ENCODE peak calls at places on chromosomes 7 and 10, in seven cellular contexts. One of them, this sample, is unnamed. For H3K36me3, the result is how much of the 10 kb centered on the place peaks cover.

GRCh38 chr10:110118891-110119621 is 88.3 kb upstream of the MXI1 start:
- DNase-seq in prostate gland: no peak
- DNase-seq in pancreas: no peak
- DNase-seq in SJSA1: no peak
- DNase-seq in IMR-90: no peak
- DNase-seq in endothelial cell of umbilical vein: no peak
- DNase-seq in breast epithelium: no peak
- DNase-seq in this sample: no peak

GRCh38 chr10:76082232-76082631 is 650.8 kb downstream of the LRMDA start:
- DNase-seq in prostate gland: no peak
- DNase-seq in pancreas: no peak
- DNase-seq in SJSA1: no peak
- DNase-seq in IMR-90: no peak
- DNase-seq in endothelial cell of umbilical vein: no peak
- DNase-seq in breast epithelium: no peak
- DNase-seq in this sample: no peak

GRCh38 chr10:69398466-69398865 is 18.3 kb downstream of the TACR2 start:
- DNase-seq in prostate gland: no peak
- DNase-seq in pancreas: no peak
- DNase-seq in SJSA1: no peak
- DNase-seq in IMR-90: no peak
- DNase-seq in endothelial cell of umbilical vein: no peak
- DNase-seq in breast epithelium: no peak
- DNase-seq in this sample: no peak

GRCh38 chr7:85890244-85890811 is 703.5 kb upstream of the SEMA3D start:
- DNase-seq in prostate gland: no peak
- DNase-seq in pancreas: no peak
- DNase-seq in SJSA1: no peak
- DNase-seq in IMR-90: peak
- DNase-seq in endothelial cell of umbilical vein: peak
- DNase-seq in breast epithelium: no peak
- DNase-seq in this sample: peak

GRCh38 chr10:132698761-132699391 is 87.1 kb downstream of the NKX6-2 start:
- DNase-seq in prostate gland: no peak
- DNase-seq in pancreas: no peak
- DNase-seq in SJSA1: no peak
- DNase-seq in IMR-90: no peak
- DNase-seq in endothelial cell of umbilical vein: no peak
- DNase-seq in breast epithelium: no peak
- DNase-seq in this sample: no peak

GRCh38 chr10:67884842-67885680 is 605 bp downstream of the SIRT1 start:
- DNase-seq in prostate gland: peak
- DNase-seq in pancreas: peak
- DNase-seq in SJSA1: peak
- DNase-seq in IMR-90: peak
- DNase-seq in endothelial cell of umbilical vein: peak
- DNase-seq in breast epithelium: peak
- DNase-seq in this sample: peak

GRCh38 chr7:20219446-20220292 is 2.5 kb upstream of the MACC1 start:
- DNase-seq in prostate gland: no peak
- DNase-seq in pancreas: peak
- DNase-seq in SJSA1: peak
- DNase-seq in IMR-90: peak
- DNase-seq in endothelial cell of umbilical vein: peak
- DNase-seq in breast epithelium: peak
- DNase-seq in this sample: no peak

GRCh38 chr7:131071786-131072504 is 255.7 kb upstream of the MKLN1 start:
- DNase-seq in prostate gland: no peak
- DNase-seq in pancreas: peak
- DNase-seq in SJSA1: peak
- DNase-seq in IMR-90: peak
- DNase-seq in endothelial cell of umbilical vein: peak
- DNase-seq in breast epithelium: peak
- DNase-seq in this sample: peak

GRCh38 chr7:68994841-68995240 is 603.4 kb upstream of the AUTS2 start:
- DNase-seq in prostate gland: no peak
- DNase-seq in pancreas: no peak
- DNase-seq in SJSA1: no peak
- DNase-seq in IMR-90: no peak
- DNase-seq in endothelial cell of umbilical vein: no peak
- DNase-seq in breast epithelium: no peak
- DNase-seq in this sample: no peak

GRCh38 chr7:40009301-40009700 is 59.2 kb downstream of the CDK13 start:
- DNase-seq in prostate gland: no peak
- DNase-seq in pancreas: no peak
- DNase-seq in SJSA1: no peak
- DNase-seq in IMR-90: no peak
- DNase-seq in endothelial cell of umbilical vein: no peak
- DNase-seq in breast epithelium: no peak
- DNase-seq in this sample: no peak

GRCh38 chr10:21049482-21049881 is 152.4 kb upstream of the NEBL start:
- DNase-seq in prostate gland: no peak
- DNase-seq in pancreas: no peak
- DNase-seq in SJSA1: no peak
- DNase-seq in IMR-90: no peak
- DNase-seq in endothelial cell of umbilical vein: no peak
- DNase-seq in breast epithelium: no peak
- DNase-seq in this sample: no peak

GRCh38 chr7:65448824-65449504 is 75.3 kb downstream of the ZNF92 start:
- DNase-seq in prostate gland: no peak
- DNase-seq in pancreas: no peak
- DNase-seq in SJSA1: no peak
- DNase-seq in IMR-90: peak
- DNase-seq in endothelial cell of umbilical vein: peak
- DNase-seq in breast epithelium: no peak
- DNase-seq in this sample: no peak

GRCh38 chr7:104891949-104892348 is 122.1 kb upstream of the KMT2E start:
- DNase-seq in prostate gland: no peak
- DNase-seq in pancreas: no peak
- DNase-seq in SJSA1: no peak
- DNase-seq in IMR-90: no peak
- DNase-seq in endothelial cell of umbilical vein: no peak
- DNase-seq in breast epithelium: no peak
- DNase-seq in this sample: no peak

GRCh38 chr7:74586258-74587200 is 71.0 kb upstream of the GTF2I start:
- DNase-seq in prostate gland: no peak
- DNase-seq in pancreas: no peak
- DNase-seq in SJSA1: no peak
- DNase-seq in IMR-90: no peak
- DNase-seq in endothelial cell of umbilical vein: no peak
- DNase-seq in breast epithelium: no peak
- DNase-seq in this sample: no peak

GRCh38 chr7:142338633-142339501 is 81.0 kb upstream of the PRSS58 start:
- DNase-seq in prostate gland: no peak
- DNase-seq in pancreas: no peak
- DNase-seq in SJSA1: no peak
- DNase-seq in IMR-90: peak
- DNase-seq in endothelial cell of umbilical vein: no peak
- DNase-seq in breast epithelium: no peak
- DNase-seq in this sample: peak

GRCh38 chr7:38020134-38020533 is 99.7 kb downstream of the EPDR1 start:
- DNase-seq in prostate gland: no peak
- DNase-seq in pancreas: no peak
- DNase-seq in SJSA1: no peak
- DNase-seq in IMR-90: no peak
- DNase-seq in endothelial cell of umbilical vein: no peak
- DNase-seq in breast epithelium: no peak
- DNase-seq in this sample: no peak

GRCh38 chr7:967361-968082 is 7.8 kb downstream of the COX19 start:
- DNase-seq in prostate gland: no peak
- DNase-seq in pancreas: no peak
- DNase-seq in SJSA1: no peak
- DNase-seq in IMR-90: no peak
- DNase-seq in endothelial cell of umbilical vein: no peak
- DNase-seq in breast epithelium: no peak
- DNase-seq in this sample: no peak

GRCh38 chr7:887488-887820 is 11.1 kb downstream of the GET4 start:
- DNase-seq in prostate gland: no peak
- DNase-seq in pancreas: no peak
- DNase-seq in SJSA1: no peak
- DNase-seq in IMR-90: no peak
- DNase-seq in endothelial cell of umbilical vein: no peak
- DNase-seq in breast epithelium: no peak
- DNase-seq in this sample: no peak

GRCh38 chr10:25016349-25017246 is at the start of gene THNSL1:
- DNase-seq in prostate gland: peak
- DNase-seq in pancreas: peak
- DNase-seq in SJSA1: peak
- DNase-seq in IMR-90: peak
- DNase-seq in endothelial cell of umbilical vein: peak
- DNase-seq in breast epithelium: peak
- DNase-seq in this sample: peak

GRCh38 chr7:38744746-38745145 is 113.6 kb upstream of the AMPH start:
- DNase-seq in prostate gland: no peak
- DNase-seq in pancreas: no peak
- DNase-seq in SJSA1: no peak
- DNase-seq in IMR-90: peak
- DNase-seq in endothelial cell of umbilical vein: no peak
- DNase-seq in breast epithelium: no peak
- DNase-seq in this sample: no peak

GRCh38 chr7:24052572-24053223 is 231.3 kb upstream of the NPY start:
- DNase-seq in prostate gland: no peak
- DNase-seq in pancreas: no peak
- DNase-seq in SJSA1: no peak
- DNase-seq in IMR-90: peak
- DNase-seq in endothelial cell of umbilical vein: no peak
- DNase-seq in breast epithelium: no peak
- DNase-seq in this sample: no peak

GRCh38 chr7:138864667-138865066 is 66.7 kb upstream of the ATP6V0A4 start:
- DNase-seq in prostate gland: no peak
- DNase-seq in pancreas: no peak
- DNase-seq in SJSA1: no peak
- DNase-seq in IMR-90: peak
- DNase-seq in endothelial cell of umbilical vein: no peak
- DNase-seq in breast epithelium: no peak
- DNase-seq in this sample: no peak

GRCh38 chr7:41628926-41629325 is 74.0 kb downstream of the INHBA start:
- DNase-seq in prostate gland: no peak
- DNase-seq in pancreas: no peak
- DNase-seq in SJSA1: no peak
- DNase-seq in IMR-90: peak
- DNase-seq in endothelial cell of umbilical vein: no peak
- DNase-seq in breast epithelium: no peak
- DNase-seq in this sample: no peak

GRCh38 chr10:112376578-112376855 is 2.6 kb downstream of the ACSL5 start:
- DNase-seq in prostate gland: no peak
- DNase-seq in pancreas: no peak
- DNase-seq in SJSA1: no peak
- DNase-seq in IMR-90: no peak
- DNase-seq in endothelial cell of umbilical vein: no peak
- DNase-seq in breast epithelium: no peak
- DNase-seq in this sample: no peak

GRCh38 chr10:85575441-85575840 is 791.2 kb downstream of the GRID1 start:
- DNase-seq in prostate gland: no peak
- DNase-seq in pancreas: no peak
- DNase-seq in SJSA1: no peak
- DNase-seq in IMR-90: no peak
- DNase-seq in endothelial cell of umbilical vein: no peak
- DNase-seq in breast epithelium: no peak
- DNase-seq in this sample: no peak

GRCh38 chr10:31590023-31590800 is 271.2 kb downstream of the ZEB1 start:
- DNase-seq in prostate gland: no peak
- DNase-seq in pancreas: no peak
- DNase-seq in SJSA1: no peak
- DNase-seq in IMR-90: peak
- DNase-seq in endothelial cell of umbilical vein: no peak
- DNase-seq in breast epithelium: no peak
- DNase-seq in this sample: no peak

GRCh38 chr10:95382596-95382995 is 91.8 kb upstream of the PDLIM1 start:
- DNase-seq in prostate gland: no peak
- DNase-seq in pancreas: no peak
- DNase-seq in SJSA1: no peak
- DNase-seq in IMR-90: no peak
- DNase-seq in endothelial cell of umbilical vein: no peak
- DNase-seq in breast epithelium: no peak
- DNase-seq in this sample: no peak
- H3K36me3 ChIP-seq in prostate gland: under half
- H3K36me3 ChIP-seq in pancreas: under half
- H3K36me3 ChIP-seq in SJSA1: under half
- H3K36me3 ChIP-seq in IMR-90: under half
- H3K36me3 ChIP-seq in endothelial cell of umbilical vein: under half
- H3K36me3 ChIP-seq in breast epithelium: under half
- H3K36me3 ChIP-seq in this sample: under half

DNA sequence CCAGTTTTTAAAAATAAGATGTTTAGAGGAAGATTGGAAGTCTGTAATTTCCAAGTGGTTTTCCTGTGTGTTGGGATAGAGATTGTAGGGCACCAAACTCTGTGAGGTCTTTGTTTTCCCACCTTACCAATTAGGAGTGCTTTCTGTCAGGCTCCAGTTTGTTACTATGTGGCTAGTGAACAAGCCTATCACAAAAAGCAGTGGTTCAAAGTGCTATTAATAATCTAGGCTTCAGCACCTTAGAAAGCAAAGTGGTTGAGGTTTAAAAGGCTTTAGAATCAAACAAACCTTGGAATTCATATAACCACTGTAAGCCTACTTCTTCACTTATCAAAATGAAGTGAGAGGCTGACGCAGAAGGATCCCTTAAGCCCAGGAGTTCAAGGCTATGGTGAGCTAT is 11.1 kb upstream of the ANAPC16 start:
- DNase-seq in prostate gland: no peak
- DNase-seq in pancreas: no peak
- DNase-seq in SJSA1: no peak
- DNase-seq in IMR-90: no peak
- DNase-seq in endothelial cell of umbilical vein: no peak
- DNase-seq in breast epithelium: no peak
- DNase-seq in this sample: no peak
- H3K36me3 ChIP-seq in prostate gland: under half
- H3K36me3 ChIP-seq in pancreas: under half
- H3K36me3 ChIP-seq in SJSA1: under half
- H3K36me3 ChIP-seq in IMR-90: under half
- H3K36me3 ChIP-seq in endothelial cell of umbilical vein: under half
- H3K36me3 ChIP-seq in breast epithelium: under half
- H3K36me3 ChIP-seq in this sample: under half

DNA sequence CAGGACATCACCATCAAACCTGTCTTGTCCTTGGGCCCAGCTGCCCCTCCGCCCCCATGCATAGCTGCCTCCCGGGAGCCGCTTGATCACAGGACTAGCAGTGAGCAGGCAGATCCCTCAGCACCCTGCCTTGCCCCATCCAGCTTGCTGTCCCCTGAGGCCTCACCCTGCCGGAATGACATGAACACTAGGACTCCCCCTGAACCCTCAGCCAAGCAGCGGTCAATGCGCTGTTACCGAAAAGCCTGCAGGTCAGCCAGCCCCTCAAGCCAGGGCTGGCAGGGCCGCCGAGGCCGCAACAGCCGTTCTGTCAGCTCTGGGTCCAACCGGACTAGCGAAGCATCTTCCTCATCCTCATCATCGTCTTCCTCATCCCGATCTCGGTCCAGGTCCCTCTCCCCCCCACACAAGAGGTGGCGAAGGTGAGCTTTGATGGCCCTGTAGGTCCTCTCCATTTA is 5.2 kb upstream of the NOLC1 start:
- DNase-seq in prostate gland: no peak
- DNase-seq in pancreas: no peak
- DNase-seq in SJSA1: no peak
- DNase-seq in IMR-90: no peak
- DNase-seq in endothelial cell of umbilical vein: no peak
- DNase-seq in breast epithelium: no peak
- DNase-seq in this sample: no peak
- H3K36me3 ChIP-seq in prostate gland: under half
- H3K36me3 ChIP-seq in pancreas: under half
- H3K36me3 ChIP-seq in SJSA1: half or more
- H3K36me3 ChIP-seq in IMR-90: half or more
- H3K36me3 ChIP-seq in endothelial cell of umbilical vein: under half
- H3K36me3 ChIP-seq in breast epithelium: under half
- H3K36me3 ChIP-seq in this sample: half or more

GRCh38 chr10:11993834-11994468 is 48.7 kb downstream of the UPF2 start:
- DNase-seq in prostate gland: no peak
- DNase-seq in pancreas: no peak
- DNase-seq in SJSA1: no peak
- DNase-seq in IMR-90: no peak
- DNase-seq in endothelial cell of umbilical vein: peak
- DNase-seq in breast epithelium: no peak
- DNase-seq in this sample: no peak
- H3K36me3 ChIP-seq in prostate gland: under half
- H3K36me3 ChIP-seq in pancreas: under half
- H3K36me3 ChIP-seq in SJSA1: under half
- H3K36me3 ChIP-seq in IMR-90: under half
- H3K36me3 ChIP-seq in endothelial cell of umbilical vein: under half
- H3K36me3 ChIP-seq in breast epithelium: under half
- H3K36me3 ChIP-seq in this sample: under half

This sample was measured in HAP-1.